ENCODE peak calls at places on chromosomes 7 and 10, in eight cellular contexts. One of them, this sample, is unnamed.

GRCh38 chr10:32887481-32887880 is 70.5 kb downstream of the ITGB1 start:
- DNase-seq in T-helper 2 cell: no peak
- DNase-seq in ovary: no peak
- DNase-seq in HT-29: no peak
- DNase-seq in NCI-H460: no peak
- DNase-seq in fibroblast of villous mesenchyme: no peak
- DNase-seq in stimulated activated CD8-positive, alpha-beta memory T cell treated with anti-CD3 and anti-CD28 coated beads, Interleukin-15, amount 100 ng/mL, for 4 hours: no peak
- DNase-seq in stimulated activated CD4-positive, alpha-beta T cell treated with anti-CD3 and anti-CD28 coated beads, Interleukin-12 subunit alpha, Interleukin-12 subunit beta, amount 100 ng/mL, for 4 hours: no peak
- DNase-seq in this sample: no peak

GRCh38 chr7:70406419-70407189 is 725.3 kb upstream of the GALNT17 start:
- DNase-seq in T-helper 2 cell: no peak
- DNase-seq in fibroblast of villous mesenchyme: no peak
- DNase-seq in ovary: no peak
- DNase-seq in HT-29: no peak
- DNase-seq in NCI-H460: no peak
- DNase-seq in stimulated activated CD8-positive, alpha-beta memory T cell treated with anti-CD3 and anti-CD28 coated beads, Interleukin-15, amount 100 ng/mL, for 4 hours: no peak
- DNase-seq in stimulated activated CD4-positive, alpha-beta T cell treated with anti-CD3 and anti-CD28 coated beads, Interleukin-12 subunit alpha, Interleukin-12 subunit beta, amount 100 ng/mL, for 4 hours: no peak
- DNase-seq in this sample: no peak

GRCh38 chr7:158527902-158528502 is 59.6 kb downstream of the PTPRN2 start:
- DNase-seq in stimulated activated CD8-positive, alpha-beta memory T cell treated with anti-CD3 and anti-CD28 coated beads, Interleukin-15, amount 100 ng/mL, for 4 hours: no peak
- DNase-seq in fibroblast of villous mesenchyme: no peak
- DNase-seq in stimulated activated CD4-positive, alpha-beta T cell treated with anti-CD3 and anti-CD28 coated beads, Interleukin-12 subunit alpha, Interleukin-12 subunit beta, amount 100 ng/mL, for 4 hours: no peak
- DNase-seq in HT-29: no peak
- DNase-seq in NCI-H460: no peak
- DNase-seq in ovary: no peak
- DNase-seq in T-helper 2 cell: no peak
- DNase-seq in this sample: no peak

GRCh38 chr10:129020621-129021020 is 446.4 kb upstream of the MGMT start:
- DNase-seq in stimulated activated CD4-positive, alpha-beta T cell treated with anti-CD3 and anti-CD28 coated beads, Interleukin-12 subunit alpha, Interleukin-12 subunit beta, amount 100 ng/mL, for 4 hours: no peak
- DNase-seq in stimulated activated CD8-positive, alpha-beta memory T cell treated with anti-CD3 and anti-CD28 coated beads, Interleukin-15, amount 100 ng/mL, for 4 hours: no peak
- DNase-seq in T-helper 2 cell: no peak
- DNase-seq in ovary: no peak
- DNase-seq in NCI-H460: no peak
- DNase-seq in fibroblast of villous mesenchyme: no peak
- DNase-seq in HT-29: no peak
- DNase-seq in this sample: no peak

GRCh38 chr10:120975072-120975910 is 124.1 kb downstream of the WDR11 start:
- DNase-seq in NCI-H460: no peak
- DNase-seq in T-helper 2 cell: no peak
- DNase-seq in stimulated activated CD8-positive, alpha-beta memory T cell treated with anti-CD3 and anti-CD28 coated beads, Interleukin-15, amount 100 ng/mL, for 4 hours: no peak
- DNase-seq in stimulated activated CD4-positive, alpha-beta T cell treated with anti-CD3 and anti-CD28 coated beads, Interleukin-12 subunit alpha, Interleukin-12 subunit beta, amount 100 ng/mL, for 4 hours: no peak
- DNase-seq in ovary: no peak
- DNase-seq in HT-29: no peak
- DNase-seq in fibroblast of villous mesenchyme: no peak
- DNase-seq in this sample: no peak

GRCh38 chr7:4715385-4715770 is 33.3 kb downstream of the FOXK1 start:
- DNase-seq in NCI-H460: peak
- DNase-seq in fibroblast of villous mesenchyme: peak
- DNase-seq in HT-29: no peak
- DNase-seq in ovary: no peak
- DNase-seq in stimulated activated CD8-positive, alpha-beta memory T cell treated with anti-CD3 and anti-CD28 coated beads, Interleukin-15, amount 100 ng/mL, for 4 hours: no peak
- DNase-seq in stimulated activated CD4-positive, alpha-beta T cell treated with anti-CD3 and anti-CD28 coated beads, Interleukin-12 subunit alpha, Interleukin-12 subunit beta, amount 100 ng/mL, for 4 hours: no peak
- DNase-seq in T-helper 2 cell: no peak
- DNase-seq in this sample: no peak

GRCh38 chr10:133242611-133243356 is 5.1 kb downstream of the VENTX start:
- DNase-seq in NCI-H460: no peak
- DNase-seq in fibroblast of villous mesenchyme: peak
- DNase-seq in ovary: no peak
- DNase-seq in T-helper 2 cell: no peak
- DNase-seq in stimulated activated CD8-positive, alpha-beta memory T cell treated with anti-CD3 and anti-CD28 coated beads, Interleukin-15, amount 100 ng/mL, for 4 hours: no peak
- DNase-seq in HT-29: no peak
- DNase-seq in stimulated activated CD4-positive, alpha-beta T cell treated with anti-CD3 and anti-CD28 coated beads, Interleukin-12 subunit alpha, Interleukin-12 subunit beta, amount 100 ng/mL, for 4 hours: no peak
- DNase-seq in this sample: no peak

GRCh38 chr10:86642499-86642898 is 11.8 kb upstream of the OPN4 start:
- DNase-seq in fibroblast of villous mesenchyme: peak
- DNase-seq in stimulated activated CD8-positive, alpha-beta memory T cell treated with anti-CD3 and anti-CD28 coated beads, Interleukin-15, amount 100 ng/mL, for 4 hours: no peak
- DNase-seq in NCI-H460: no peak
- DNase-seq in T-helper 2 cell: no peak
- DNase-seq in ovary: no peak
- DNase-seq in HT-29: no peak
- DNase-seq in stimulated activated CD4-positive, alpha-beta T cell treated with anti-CD3 and anti-CD28 coated beads, Interleukin-12 subunit alpha, Interleukin-12 subunit beta, amount 100 ng/mL, for 4 hours: no peak
- DNase-seq in this sample: no peak

GRCh38 chr7:122595885-122596284 is 103.0 kb downstream of the RNF133 start:
- DNase-seq in NCI-H460: no peak
- DNase-seq in stimulated activated CD8-positive, alpha-beta memory T cell treated with anti-CD3 and anti-CD28 coated beads, Interleukin-15, amount 100 ng/mL, for 4 hours: no peak
- DNase-seq in fibroblast of villous mesenchyme: no peak
- DNase-seq in ovary: no peak
- DNase-seq in T-helper 2 cell: no peak
- DNase-seq in stimulated activated CD4-positive, alpha-beta T cell treated with anti-CD3 and anti-CD28 coated beads, Interleukin-12 subunit alpha, Interleukin-12 subunit beta, amount 100 ng/mL, for 4 hours: no peak
- DNase-seq in HT-29: no peak
- DNase-seq in this sample: no peak

GRCh38 chr7:70480913-70481579 is 650.9 kb upstream of the GALNT17 start:
- DNase-seq in NCI-H460: no peak
- DNase-seq in stimulated activated CD4-positive, alpha-beta T cell treated with anti-CD3 and anti-CD28 coated beads, Interleukin-12 subunit alpha, Interleukin-12 subunit beta, amount 100 ng/mL, for 4 hours: no peak
- DNase-seq in T-helper 2 cell: no peak
- DNase-seq in stimulated activated CD8-positive, alpha-beta memory T cell treated with anti-CD3 and anti-CD28 coated beads, Interleukin-15, amount 100 ng/mL, for 4 hours: no peak
- DNase-seq in HT-29: no peak
- DNase-seq in fibroblast of villous mesenchyme: no peak
- DNase-seq in ovary: no peak
- DNase-seq in this sample: no peak

GRCh38 chr10:62632071-62632809 is 172.3 kb upstream of the ADO start:
- DNase-seq in HT-29: no peak
- DNase-seq in ovary: no peak
- DNase-seq in T-helper 2 cell: peak
- DNase-seq in fibroblast of villous mesenchyme: peak
- DNase-seq in NCI-H460: no peak
- DNase-seq in stimulated activated CD8-positive, alpha-beta memory T cell treated with anti-CD3 and anti-CD28 coated beads, Interleukin-15, amount 100 ng/mL, for 4 hours: peak
- DNase-seq in stimulated activated CD4-positive, alpha-beta T cell treated with anti-CD3 and anti-CD28 coated beads, Interleukin-12 subunit alpha, Interleukin-12 subunit beta, amount 100 ng/mL, for 4 hours: no peak
- DNase-seq in this sample: peak

GRCh38 chr7:7977774-7978173 is 9.2 kb downstream of the GLCCI1 start:
- DNase-seq in stimulated activated CD8-positive, alpha-beta memory T cell treated with anti-CD3 and anti-CD28 coated beads, Interleukin-15, amount 100 ng/mL, for 4 hours: no peak
- DNase-seq in NCI-H460: no peak
- DNase-seq in HT-29: no peak
- DNase-seq in stimulated activated CD4-positive, alpha-beta T cell treated with anti-CD3 and anti-CD28 coated beads, Interleukin-12 subunit alpha, Interleukin-12 subunit beta, amount 100 ng/mL, for 4 hours: no peak
- DNase-seq in fibroblast of villous mesenchyme: peak
- DNase-seq in ovary: no peak
- DNase-seq in T-helper 2 cell: no peak
- DNase-seq in this sample: no peak

GRCh38 chr7:132402751-132403245 is 173.5 kb downstream of the PLXNA4 start:
- DNase-seq in HT-29: no peak
- DNase-seq in stimulated activated CD8-positive, alpha-beta memory T cell treated with anti-CD3 and anti-CD28 coated beads, Interleukin-15, amount 100 ng/mL, for 4 hours: no peak
- DNase-seq in fibroblast of villous mesenchyme: peak
- DNase-seq in T-helper 2 cell: no peak
- DNase-seq in ovary: peak
- DNase-seq in NCI-H460: no peak
- DNase-seq in stimulated activated CD4-positive, alpha-beta T cell treated with anti-CD3 and anti-CD28 coated beads, Interleukin-12 subunit alpha, Interleukin-12 subunit beta, amount 100 ng/mL, for 4 hours: no peak
- DNase-seq in this sample: no peak

GRCh38 chr7:7562736-7563135 is 3.9 kb upstream of the MIOS start:
- DNase-seq in T-helper 2 cell: no peak
- DNase-seq in HT-29: no peak
- DNase-seq in NCI-H460: no peak
- DNase-seq in ovary: no peak
- DNase-seq in stimulated activated CD4-positive, alpha-beta T cell treated with anti-CD3 and anti-CD28 coated beads, Interleukin-12 subunit alpha, Interleukin-12 subunit beta, amount 100 ng/mL, for 4 hours: no peak
- DNase-seq in stimulated activated CD8-positive, alpha-beta memory T cell treated with anti-CD3 and anti-CD28 coated beads, Interleukin-15, amount 100 ng/mL, for 4 hours: no peak
- DNase-seq in fibroblast of villous mesenchyme: peak
- DNase-seq in this sample: no peak

GRCh38 chr7:49703876-49704275 is 69.6 kb upstream of the VWC2 start:
- DNase-seq in T-helper 2 cell: no peak
- DNase-seq in HT-29: no peak
- DNase-seq in fibroblast of villous mesenchyme: no peak
- DNase-seq in ovary: no peak
- DNase-seq in NCI-H460: no peak
- DNase-seq in stimulated activated CD4-positive, alpha-beta T cell treated with anti-CD3 and anti-CD28 coated beads, Interleukin-12 subunit alpha, Interleukin-12 subunit beta, amount 100 ng/mL, for 4 hours: no peak
- DNase-seq in stimulated activated CD8-positive, alpha-beta memory T cell treated with anti-CD3 and anti-CD28 coated beads, Interleukin-15, amount 100 ng/mL, for 4 hours: no peak
- DNase-seq in this sample: no peak

GRCh38 chr7:28478661-28479060 is 66.3 kb downstream of the CREB5 start:
- DNase-seq in ovary: no peak
- DNase-seq in HT-29: no peak
- DNase-seq in stimulated activated CD8-positive, alpha-beta memory T cell treated with anti-CD3 and anti-CD28 coated beads, Interleukin-15, amount 100 ng/mL, for 4 hours: no peak
- DNase-seq in fibroblast of villous mesenchyme: no peak
- DNase-seq in stimulated activated CD4-positive, alpha-beta T cell treated with anti-CD3 and anti-CD28 coated beads, Interleukin-12 subunit alpha, Interleukin-12 subunit beta, amount 100 ng/mL, for 4 hours: no peak
- DNase-seq in NCI-H460: no peak
- DNase-seq in T-helper 2 cell: no peak
- DNase-seq in this sample: no peak

GRCh38 chr10:99346247-99346646 is 17.1 kb downstream of the CNNM1 start:
- DNase-seq in stimulated activated CD8-positive, alpha-beta memory T cell treated with anti-CD3 and anti-CD28 coated beads, Interleukin-15, amount 100 ng/mL, for 4 hours: no peak
- DNase-seq in stimulated activated CD4-positive, alpha-beta T cell treated with anti-CD3 and anti-CD28 coated beads, Interleukin-12 subunit alpha, Interleukin-12 subunit beta, amount 100 ng/mL, for 4 hours: no peak
- DNase-seq in fibroblast of villous mesenchyme: peak
- DNase-seq in HT-29: no peak
- DNase-seq in T-helper 2 cell: no peak
- DNase-seq in NCI-H460: no peak
- DNase-seq in ovary: no peak
- DNase-seq in this sample: no peak

GRCh38 chr10:112826018-112826697 is 123.9 kb upstream of the TCF7L2 start:
- DNase-seq in ovary: no peak
- DNase-seq in stimulated activated CD4-positive, alpha-beta T cell treated with anti-CD3 and anti-CD28 coated beads, Interleukin-12 subunit alpha, Interleukin-12 subunit beta, amount 100 ng/mL, for 4 hours: no peak
- DNase-seq in HT-29: no peak
- DNase-seq in fibroblast of villous mesenchyme: no peak
- DNase-seq in T-helper 2 cell: no peak
- DNase-seq in NCI-H460: no peak
- DNase-seq in stimulated activated CD8-positive, alpha-beta memory T cell treated with anti-CD3 and anti-CD28 coated beads, Interleukin-15, amount 100 ng/mL, for 4 hours: no peak
- DNase-seq in this sample: no peak

GRCh38 chr10:29105516-29106215 is 183.2 kb upstream of the LYZL1 start:
- DNase-seq in HT-29: no peak
- DNase-seq in stimulated activated CD8-positive, alpha-beta memory T cell treated with anti-CD3 and anti-CD28 coated beads, Interleukin-15, amount 100 ng/mL, for 4 hours: no peak
- DNase-seq in stimulated activated CD4-positive, alpha-beta T cell treated with anti-CD3 and anti-CD28 coated beads, Interleukin-12 subunit alpha, Interleukin-12 subunit beta, amount 100 ng/mL, for 4 hours: no peak
- DNase-seq in ovary: no peak
- DNase-seq in fibroblast of villous mesenchyme: peak
- DNase-seq in NCI-H460: no peak
- DNase-seq in T-helper 2 cell: no peak
- DNase-seq in this sample: no peak

GRCh38 chr7:95066736-95067530 is 159.5 kb downstream of the PPP1R9A start:
- DNase-seq in ovary: no peak
- DNase-seq in stimulated activated CD8-positive, alpha-beta memory T cell treated with anti-CD3 and anti-CD28 coated beads, Interleukin-15, amount 100 ng/mL, for 4 hours: no peak
- DNase-seq in HT-29: peak
- DNase-seq in T-helper 2 cell: no peak
- DNase-seq in stimulated activated CD4-positive, alpha-beta T cell treated with anti-CD3 and anti-CD28 coated beads, Interleukin-12 subunit alpha, Interleukin-12 subunit beta, amount 100 ng/mL, for 4 hours: no peak
- DNase-seq in fibroblast of villous mesenchyme: peak
- DNase-seq in NCI-H460: no peak
- DNase-seq in this sample: no peak

GRCh38 chr10:57338823-57339558 is 928.7 kb downstream of the IPMK start:
- DNase-seq in stimulated activated CD4-positive, alpha-beta T cell treated with anti-CD3 and anti-CD28 coated beads, Interleukin-12 subunit alpha, Interleukin-12 subunit beta, amount 100 ng/mL, for 4 hours: no peak
- DNase-seq in stimulated activated CD8-positive, alpha-beta memory T cell treated with anti-CD3 and anti-CD28 coated beads, Interleukin-15, amount 100 ng/mL, for 4 hours: no peak
- DNase-seq in HT-29: peak
- DNase-seq in ovary: no peak
- DNase-seq in fibroblast of villous mesenchyme: peak
- DNase-seq in NCI-H460: peak
- DNase-seq in T-helper 2 cell: no peak
- DNase-seq in this sample: peak

GRCh38 chr7:98872328-98872924 is 2.6 kb upstream of the TMEM130 start:
- DNase-seq in stimulated activated CD4-positive, alpha-beta T cell treated with anti-CD3 and anti-CD28 coated beads, Interleukin-12 subunit alpha, Interleukin-12 subunit beta, amount 100 ng/mL, for 4 hours: no peak
- DNase-seq in fibroblast of villous mesenchyme: no peak
- DNase-seq in NCI-H460: peak
- DNase-seq in ovary: no peak
- DNase-seq in stimulated activated CD8-positive, alpha-beta memory T cell treated with anti-CD3 and anti-CD28 coated beads, Interleukin-15, amount 100 ng/mL, for 4 hours: no peak
- DNase-seq in HT-29: peak
- DNase-seq in T-helper 2 cell: no peak
- DNase-seq in this sample: no peak

GRCh38 chr7:70040971-70041766 is 442.9 kb downstream of the AUTS2 start:
- DNase-seq in T-helper 2 cell: no peak
- DNase-seq in NCI-H460: peak
- DNase-seq in ovary: no peak
- DNase-seq in stimulated activated CD4-positive, alpha-beta T cell treated with anti-CD3 and anti-CD28 coated beads, Interleukin-12 subunit alpha, Interleukin-12 subunit beta, amount 100 ng/mL, for 4 hours: no peak
- DNase-seq in stimulated activated CD8-positive, alpha-beta memory T cell treated with anti-CD3 and anti-CD28 coated beads, Interleukin-15, amount 100 ng/mL, for 4 hours: no peak
- DNase-seq in HT-29: peak
- DNase-seq in fibroblast of villous mesenchyme: peak
- DNase-seq in this sample: no peak

GRCh38 chr10:88505680-88506215 is 77.4 kb downstream of the RNLS start:
- DNase-seq in stimulated activated CD4-positive, alpha-beta T cell treated with anti-CD3 and anti-CD28 coated beads, Interleukin-12 subunit alpha, Interleukin-12 subunit beta, amount 100 ng/mL, for 4 hours: no peak
- DNase-seq in HT-29: no peak
- DNase-seq in fibroblast of villous mesenchyme: no peak
- DNase-seq in NCI-H460: no peak
- DNase-seq in ovary: no peak
- DNase-seq in T-helper 2 cell: no peak
- DNase-seq in stimulated activated CD8-positive, alpha-beta memory T cell treated with anti-CD3 and anti-CD28 coated beads, Interleukin-15, amount 100 ng/mL, for 4 hours: no peak
- DNase-seq in this sample: no peak

GRCh38 chr10:125094111-125094705 is 66.2 kb downstream of the CTBP2 start:
- DNase-seq in T-helper 2 cell: no peak
- DNase-seq in HT-29: no peak
- DNase-seq in stimulated activated CD4-positive, alpha-beta T cell treated with anti-CD3 and anti-CD28 coated beads, Interleukin-12 subunit alpha, Interleukin-12 subunit beta, amount 100 ng/mL, for 4 hours: no peak
- DNase-seq in NCI-H460: no peak
- DNase-seq in fibroblast of villous mesenchyme: no peak
- DNase-seq in stimulated activated CD8-positive, alpha-beta memory T cell treated with anti-CD3 and anti-CD28 coated beads, Interleukin-15, amount 100 ng/mL, for 4 hours: no peak
- DNase-seq in ovary: peak
- DNase-seq in this sample: no peak

GRCh38 chr7:4792537-4793126 is 17.2 kb downstream of the AP5Z1 start:
- DNase-seq in fibroblast of villous mesenchyme: peak
- DNase-seq in T-helper 2 cell: no peak
- DNase-seq in HT-29: no peak
- DNase-seq in NCI-H460: no peak
- DNase-seq in stimulated activated CD8-positive, alpha-beta memory T cell treated with anti-CD3 and anti-CD28 coated beads, Interleukin-15, amount 100 ng/mL, for 4 hours: no peak
- DNase-seq in ovary: peak
- DNase-seq in stimulated activated CD4-positive, alpha-beta T cell treated with anti-CD3 and anti-CD28 coated beads, Interleukin-12 subunit alpha, Interleukin-12 subunit beta, amount 100 ng/mL, for 4 hours: peak
- DNase-seq in this sample: no peak

GRCh38 chr10:74153123-74153522 is 2.1 kb downstream of the ADK start:
- DNase-seq in ovary: no peak
- DNase-seq in NCI-H460: peak
- DNase-seq in HT-29: peak
- DNase-seq in fibroblast of villous mesenchyme: peak
- DNase-seq in stimulated activated CD8-positive, alpha-beta memory T cell treated with anti-CD3 and anti-CD28 coated beads, Interleukin-15, amount 100 ng/mL, for 4 hours: no peak
- DNase-seq in T-helper 2 cell: no peak
- DNase-seq in stimulated activated CD4-positive, alpha-beta T cell treated with anti-CD3 and anti-CD28 coated beads, Interleukin-12 subunit alpha, Interleukin-12 subunit beta, amount 100 ng/mL, for 4 hours: no peak
- DNase-seq in this sample: no peak

GRCh38 chr7:44307301-44307900 is 18.0 kb downstream of the CAMK2B start:
- DNase-seq in NCI-H460: peak
- DNase-seq in stimulated activated CD8-positive, alpha-beta memory T cell treated with anti-CD3 and anti-CD28 coated beads, Interleukin-15, amount 100 ng/mL, for 4 hours: no peak
- DNase-seq in stimulated activated CD4-positive, alpha-beta T cell treated with anti-CD3 and anti-CD28 coated beads, Interleukin-12 subunit alpha, Interleukin-12 subunit beta, amount 100 ng/mL, for 4 hours: no peak
- DNase-seq in ovary: no peak
- DNase-seq in fibroblast of villous mesenchyme: peak
- DNase-seq in HT-29: peak
- DNase-seq in T-helper 2 cell: no peak
- DNase-seq in this sample: peak

GRCh38 chr7:157384301-157384700 is 47.5 kb downstream of the DNAJB6 start:
- DNase-seq in stimulated activated CD4-positive, alpha-beta T cell treated with anti-CD3 and anti-CD28 coated beads, Interleukin-12 subunit alpha, Interleukin-12 subunit beta, amount 100 ng/mL, for 4 hours: no peak
- DNase-seq in HT-29: no peak
- DNase-seq in stimulated activated CD8-positive, alpha-beta memory T cell treated with anti-CD3 and anti-CD28 coated beads, Interleukin-15, amount 100 ng/mL, for 4 hours: no peak
- DNase-seq in ovary: no peak
- DNase-seq in NCI-H460: peak
- DNase-seq in fibroblast of villous mesenchyme: no peak
- DNase-seq in T-helper 2 cell: no peak
- DNase-seq in this sample: no peak

GRCh38 chr10:101897633-101898032 is 54.0 kb upstream of the KCNIP2 start:
- DNase-seq in stimulated activated CD4-positive, alpha-beta T cell treated with anti-CD3 and anti-CD28 coated beads, Interleukin-12 subunit alpha, Interleukin-12 subunit beta, amount 100 ng/mL, for 4 hours: no peak
- DNase-seq in stimulated activated CD8-positive, alpha-beta memory T cell treated with anti-CD3 and anti-CD28 coated beads, Interleukin-15, amount 100 ng/mL, for 4 hours: no peak
- DNase-seq in fibroblast of villous mesenchyme: peak
- DNase-seq in NCI-H460: no peak
- DNase-seq in ovary: no peak
- DNase-seq in HT-29: no peak
- DNase-seq in T-helper 2 cell: no peak
- DNase-seq in this sample: no peak

GRCh38 chr10:5504146-5505072 is 5.0 kb upstream of the CALML5 start:
- DNase-seq in stimulated activated CD4-positive, alpha-beta T cell treated with anti-CD3 and anti-CD28 coated beads, Interleukin-12 subunit alpha, Interleukin-12 subunit beta, amount 100 ng/mL, for 4 hours: no peak
- DNase-seq in stimulated activated CD8-positive, alpha-beta memory T cell treated with anti-CD3 and anti-CD28 coated beads, Interleukin-15, amount 100 ng/mL, for 4 hours: no peak
- DNase-seq in ovary: no peak
- DNase-seq in fibroblast of villous mesenchyme: no peak
- DNase-seq in T-helper 2 cell: no peak
- DNase-seq in HT-29: no peak
- DNase-seq in NCI-H460: no peak
- DNase-seq in this sample: no peak

GRCh38 chr10:5775705-5776104 is 37.5 kb downstream of the GDI2 start:
- DNase-seq in fibroblast of villous mesenchyme: no peak
- DNase-seq in ovary: no peak
- DNase-seq in stimulated activated CD8-positive, alpha-beta memory T cell treated with anti-CD3 and anti-CD28 coated beads, Interleukin-15, amount 100 ng/mL, for 4 hours: peak
- DNase-seq in stimulated activated CD4-positive, alpha-beta T cell treated with anti-CD3 and anti-CD28 coated beads, Interleukin-12 subunit alpha, Interleukin-12 subunit beta, amount 100 ng/mL, for 4 hours: peak
- DNase-seq in HT-29: no peak
- DNase-seq in T-helper 2 cell: peak
- DNase-seq in NCI-H460: no peak
- DNase-seq in this sample: peak

GRCh38 chr7:130632111-130632510 is 36.4 kb downstream of the COPG2 start:
- DNase-seq in stimulated activated CD4-positive, alpha-beta T cell treated with anti-CD3 and anti-CD28 coated beads, Interleukin-12 subunit alpha, Interleukin-12 subunit beta, amount 100 ng/mL, for 4 hours: no peak
- DNase-seq in NCI-H460: no peak
- DNase-seq in T-helper 2 cell: no peak
- DNase-seq in HT-29: no peak
- DNase-seq in stimulated activated CD8-positive, alpha-beta memory T cell treated with anti-CD3 and anti-CD28 coated beads, Interleukin-15, amount 100 ng/mL, for 4 hours: no peak
- DNase-seq in ovary: no peak
- DNase-seq in fibroblast of villous mesenchyme: peak
- DNase-seq in this sample: no peak

GRCh38 chr7:94374231-94374630 is 20.5 kb upstream of the COL1A2 start:
- DNase-seq in T-helper 2 cell: no peak
- DNase-seq in stimulated activated CD8-positive, alpha-beta memory T cell treated with anti-CD3 and anti-CD28 coated beads, Interleukin-15, amount 100 ng/mL, for 4 hours: no peak
- DNase-seq in ovary: peak
- DNase-seq in HT-29: peak
- DNase-seq in NCI-H460: peak
- DNase-seq in fibroblast of villous mesenchyme: peak
- DNase-seq in stimulated activated CD4-positive, alpha-beta T cell treated with anti-CD3 and anti-CD28 coated beads, Interleukin-12 subunit alpha, Interleukin-12 subunit beta, amount 100 ng/mL, for 4 hours: no peak
- DNase-seq in this sample: no peak